ENCODE peak calls at places on chromosomes 5 and 9, in nine cellular contexts. S is WERI-Rb-1; O is stimulated activated CD4-positive, alpha-beta T cell treated with anti-CD3 and anti-CD28 coated beads, TNF-alpha, amount 100 ng/mL, for 4 hours; M is Right ventricle myocardium inferior; L is BE2C; H is lower leg skin; Z is activated CD8-positive, alpha-beta memory T cell treated with anti-CD3 and anti-CD28 coated beads, Interleukin-2, amount 50 U/mL, for 4 hours; R is cardiac muscle cell; T is coronary artery. F is an unnamed sample.

GRCh38 chr9:69089491-69089890 is 53.9 kb downstream of the FXN start:
- DNase-seq in L (no peak), T (no peak), S (no peak), M (no peak), R (no peak), H (no peak), O (no peak), Z (no peak), F (no peak)

GRCh38 chr9:4667681-4668080 is 1.4 kb upstream of the SPATA6L start:
- DNase-seq in T (no peak), S (no peak), L (no peak), Z (no peak), H (no peak), R (no peak), M (no peak), O (no peak), F (no peak)

GRCh38 chr5:176877793-176878331 is 21.3 kb downstream of the HK3 start:
- DNase-seq in M (peak; percentile 55), Z (no peak), O (no peak), S (no peak), L (no peak), R (no peak), T (no peak), H (no peak), F (no peak)

GRCh38 chr5:76269259-76269958 is 133.7 kb upstream of the IQGAP2 start:
- DNase-seq in O (no peak), H (no peak), S (no peak), Z (no peak), T (no peak), M (no peak), L (no peak), R (no peak), F (no peak)

GRCh38 chr9:20848490-20848889 is 164.4 kb downstream of the FOCAD start:
- DNase-seq in H (no peak), M (no peak), L (no peak), Z (no peak), R (peak; percentile 19), S (no peak), O (no peak), T (no peak), F (no peak)

GRCh38 chr9:124439086-124439485 is 11.2 kb upstream of the ADGRD2 start:
- DNase-seq in L (no peak), S (no peak), Z (no peak), M (no peak), R (no peak), H (no peak), O (no peak), T (no peak), F (no peak)

GRCh38 chr5:172830876-172831662 is 3.0 kb upstream of the ERGIC1 start:
- DNase-seq in O (no peak), M (no peak), Z (no peak), L (no peak), R (peak; percentile 95), T (peak; percentile 62), H (no peak), S (no peak), F (no peak)

GRCh38 chr5:170533383-170533782 is 29.6 kb downstream of the KCNIP1 start:
- DNase-seq in S (no peak), O (no peak), H (no peak), T (no peak), Z (no peak), L (no peak), R (no peak), M (no peak), F (no peak)

GRCh38 chr5:169873642-169874041 is 106.7 kb downstream of the INSYN2B start:
- DNase-seq in O (no peak), Z (no peak), L (no peak), H (no peak), M (peak; percentile 80), S (no peak), T (no peak), R (peak; percentile 93), F (peak; percentile 67)

GRCh38 chr9:3261484-3261883 is 264.3 kb downstream of the RFX3 start:
- DNase-seq in H (no peak), S (no peak), L (no peak), Z (no peak), R (peak; percentile 31), O (no peak), M (no peak), T (no peak), F (no peak)

GRCh38 chr5:143649869-143650268 is 162.1 kb upstream of the HMHB1 start:
- DNase-seq in R (no peak), M (no peak), Z (no peak), S (no peak), O (no peak), T (no peak), L (no peak), H (no peak), F (no peak)

GRCh38 chr5:6652025-6652424 is 18.8 kb downstream of the SRD5A1 start:
- DNase-seq in S (no peak), M (no peak), T (no peak), H (no peak), L (no peak), O (no peak), Z (no peak), R (no peak), F (no peak)

GRCh38 chr5:179342577-179342976 is 2.7 kb downstream of the ADAMTS2 start:
- DNase-seq in R (peak; percentile 72), H (no peak), S (no peak), M (no peak), L (no peak), Z (no peak), O (no peak), T (no peak), F (no peak)

GRCh38 chr9:16485575-16486321 is 384.7 kb downstream of the BNC2 start:
- DNase-seq in T (no peak), S (no peak), Z (no peak), M (no peak), R (no peak), H (no peak), O (no peak), L (no peak), F (no peak)

GRCh38 chr5:136066705-136067271 is 38.0 kb downstream of the TGFBI start:
- DNase-seq in O (no peak), T (peak; percentile 71), L (peak; percentile 24), R (peak; percentile 76), H (no peak), Z (no peak), M (no peak), S (peak; percentile 42), F (peak; percentile 72)

GRCh38 chr5:28678899-28679298 is 1640.5 kb upstream of the CDH9 start:
- DNase-seq in T (no peak), O (no peak), R (no peak), M (no peak), Z (no peak), S (no peak), H (no peak), L (no peak), F (no peak)

GRCh38 chr5:109585012-109585599 is 104.6 kb upstream of the MAN2A1 start:
- DNase-seq in Z (no peak), O (no peak), T (no peak), L (no peak), S (no peak), H (no peak), M (no peak), R (peak; percentile 81), F (no peak)

GRCh38 chr9:91802391-91802790 is 147.6 kb downstream of the ROR2 start:
- DNase-seq in S (no peak), R (peak; percentile 47), M (no peak), Z (no peak), L (no peak), O (no peak), T (peak; percentile 22), H (no peak), F (no peak)